ENCODE peak calls at places on chromosomes 2 and 18, in six cellular contexts. P is activated gamma-delta T cell, J is frontal cortex, K is neuronal stem cell, X is breast epithelium, R is NB4. T is an unnamed sample.
A peak's percentile ranks its signal among the peaks of the same experiment; 100 is the strongest.

GRCh38 chr2:15870565-15870964 is 69.8 kb upstream of the MYCN start:
- DNase-seq in P (no peak), K (no peak), J (no peak), X (no peak), R (no peak), T (no peak)

GRCh38 chr18:63848159-63848558 is 39.3 kb upstream of the SERPINB2 start:
- DNase-seq in J (no peak), X (no peak), R (peak; percentile 77), P (no peak), K (peak; percentile 43), T (peak; percentile 12)

GRCh38 chr18:3305933-3306332 is 44.0 kb downstream of the MYL12B start:
- DNase-seq in X (peak; percentile 51), K (no peak), J (no peak), P (no peak), R (peak; percentile 22), T (no peak)

GRCh38 chr2:56168163-56168562 is 15.6 kb upstream of the CCDC85A start:
- DNase-seq in R (no peak), J (no peak), X (no peak), P (no peak), K (no peak), T (no peak)

GRCh38 chr2:60560734-60561649 is 7.5 kb upstream of the BCL11A start:
- DNase-seq in P (no peak), K (no peak), X (no peak), R (peak; percentile 68), J (no peak), T (no peak)

GRCh38 chr2:8402222-8402621 is 279.6 kb upstream of the ID2 start:
- DNase-seq in R (no peak), P (no peak), X (no peak), K (no peak), J (no peak), T (no peak)

GRCh38 chr2:216943109-216943508 is 83.2 kb upstream of the TNP1 start:
- DNase-seq in P (no peak), X (no peak), J (no peak), R (no peak), K (no peak), T (no peak)

GRCh38 chr2:58138631-58139030 is 92.0 kb downstream of the VRK2 start:
- DNase-seq in X (no peak), R (no peak), K (no peak), P (no peak), J (no peak), T (no peak)

GRCh38 chr2:217858519-217859466 is 144.0 kb downstream of the TNS1 start:
- DNase-seq in K (peak; percentile 43), J (peak; percentile 66), X (no peak), R (no peak), P (no peak), T (peak; percentile 44)

GRCh38 chr18:31400191-31400590 is 23.6 kb downstream of the DSG4 start:
- DNase-seq in P (no peak), J (no peak), X (no peak), R (no peak), K (no peak), T (no peak)

GRCh38 chr2:235131334-235132305 is 179.8 kb downstream of the SH3BP4 start:
- DNase-seq in R (no peak), X (no peak), K (no peak), J (no peak), P (no peak), T (no peak)

GRCh38 chr18:70036771-70037452 is 89.2 kb upstream of the CD226 start:
- DNase-seq in X (no peak), P (no peak), K (no peak), R (no peak), J (no peak), T (no peak)

GRCh38 chr18:23155537-23155936 is 20.3 kb downstream of the CABLES1 start:
- DNase-seq in J (no peak), P (no peak), X (no peak), K (no peak), R (no peak), T (no peak)

GRCh38 chr2:219171231-219171651 is 1.4 kb upstream of the SLC23A3 start:
- DNase-seq in P (no peak), R (peak; percentile 61), J (peak; percentile 38), K (peak; percentile 26), X (peak; percentile 57), T (peak; percentile 35)

GRCh38 chr2:157052685-157053224 is 204.8 kb upstream of the GALNT5 start:
- DNase-seq in J (no peak), X (no peak), R (no peak), P (no peak), K (no peak), T (no peak)

GRCh38 chr2:107437807-107438206 is 388.9 kb upstream of the RGPD4 start:
- DNase-seq in K (no peak), P (no peak), X (no peak), J (no peak), R (no peak), T (no peak)

GRCh38 chr2:17515652-17516051 is 2.6 kb downstream of the RAD51AP2 start:
- DNase-seq in K (no peak), P (no peak), R (no peak), X (no peak), J (no peak), T (no peak)

GRCh38 chr2:241773511-241774418 is 2.9 kb upstream of the GAL3ST2 start:
- DNase-seq in J (peak; percentile 21), X (peak; percentile 13), K (no peak), R (no peak), P (no peak), T (no peak)

GRCh38 chr2:98185801-98186200 is 98.8 kb downstream of the VWA3B start:
- DNase-seq in K (no peak), R (no peak), P (no peak), X (no peak), J (no peak), T (no peak)

GRCh38 chr2:35428548-35428947 is 927.0 kb upstream of the CRIM1 start:
- DNase-seq in J (no peak), P (no peak), R (peak; percentile 62), X (no peak), K (peak; percentile 17), T (peak; percentile 48)

GRCh38 chr18:3294435-3295080 is 32.6 kb downstream of the MYL12B start:
- DNase-seq in R (no peak), K (no peak), P (no peak), X (no peak), J (no peak), T (no peak)

GRCh38 chr2:238081561-238081960 is 18.6 kb upstream of the ESPNL start:
- DNase-seq in J (no peak), K (no peak), R (no peak), P (no peak), X (no peak), T (no peak)

GRCh38 chr18:12242658-12243260 is 11.4 kb upstream of the CIDEA start:
- DNase-seq in K (no peak), R (no peak), P (no peak), X (peak; percentile 5), J (no peak), T (no peak)

GRCh38 chr18:13580351-13580750 is 146.0 kb downstream of the FAM210A start:
- DNase-seq in X (no peak), J (no peak), K (no peak), P (no peak), R (no peak), T (no peak)

GRCh38 chr2:152635635-152636298 is 81.5 kb downstream of the PRPF40A start:
- DNase-seq in J (no peak), P (no peak), X (no peak), R (peak; percentile 75), K (peak; percentile 57), T (peak; percentile 84)

GRCh38 chr2:215613265-215613664 is 177.4 kb upstream of the FN1 start:
- DNase-seq in P (no peak), R (no peak), J (no peak), X (no peak), K (no peak), T (no peak)